ENCODE peak calls at places on chromosomes 12 and 14, in nine cellular contexts. One of them, this sample, is unnamed.

GRCh38 chr12:113221181-113221996 is at the start of gene TPCN1:
- DNase-seq in mammary epithelial cell: peak
- DNase-seq in stimulated activated CD4-positive, alpha-beta T cell treated with anti-CD3 and anti-CD28 coated beads, Interleukin-12 subunit alpha, Interleukin-12 subunit beta, amount 100 ng/mL, for 4 hours: peak
- DNase-seq in iPS-NIHi11: peak
- DNase-seq in GM20000: peak
- DNase-seq in AG09309: peak
- DNase-seq in fibroblast of the conjunctiva: peak
- DNase-seq in HEK293T: peak
- DNase-seq in RWPE1: peak
- DNase-seq in this sample: peak

GRCh38 chr12:68336754-68337343 is 4.7 kb upstream of the MDM1 start:
- DNase-seq in mammary epithelial cell: peak
- DNase-seq in stimulated activated CD4-positive, alpha-beta T cell treated with anti-CD3 and anti-CD28 coated beads, Interleukin-12 subunit alpha, Interleukin-12 subunit beta, amount 100 ng/mL, for 4 hours: no peak
- DNase-seq in iPS-NIHi11: no peak
- DNase-seq in GM20000: no peak
- DNase-seq in AG09309: no peak
- DNase-seq in fibroblast of the conjunctiva: no peak
- DNase-seq in HEK293T: no peak
- DNase-seq in RWPE1: peak
- DNase-seq in this sample: peak

GRCh38 chr12:21945002-21945401 is 3.8 kb upstream of the ABCC9 start:
- DNase-seq in mammary epithelial cell: no peak
- DNase-seq in stimulated activated CD4-positive, alpha-beta T cell treated with anti-CD3 and anti-CD28 coated beads, Interleukin-12 subunit alpha, Interleukin-12 subunit beta, amount 100 ng/mL, for 4 hours: no peak
- DNase-seq in iPS-NIHi11: no peak
- DNase-seq in GM20000: no peak
- DNase-seq in AG09309: no peak
- DNase-seq in fibroblast of the conjunctiva: no peak
- DNase-seq in HEK293T: no peak
- DNase-seq in RWPE1: no peak
- DNase-seq in this sample: no peak

GRCh38 chr12:15664491-15664890 is 124.7 kb downstream of the EPS8 start:
- DNase-seq in mammary epithelial cell: peak
- DNase-seq in stimulated activated CD4-positive, alpha-beta T cell treated with anti-CD3 and anti-CD28 coated beads, Interleukin-12 subunit alpha, Interleukin-12 subunit beta, amount 100 ng/mL, for 4 hours: no peak
- DNase-seq in iPS-NIHi11: no peak
- DNase-seq in GM20000: no peak
- DNase-seq in AG09309: no peak
- DNase-seq in fibroblast of the conjunctiva: no peak
- DNase-seq in HEK293T: no peak
- DNase-seq in RWPE1: peak
- DNase-seq in this sample: no peak

GRCh38 chr14:95065411-95065810 is 91.9 kb downstream of the DICER1 start:
- DNase-seq in mammary epithelial cell: no peak
- DNase-seq in stimulated activated CD4-positive, alpha-beta T cell treated with anti-CD3 and anti-CD28 coated beads, Interleukin-12 subunit alpha, Interleukin-12 subunit beta, amount 100 ng/mL, for 4 hours: no peak
- DNase-seq in iPS-NIHi11: no peak
- DNase-seq in GM20000: no peak
- DNase-seq in AG09309: no peak
- DNase-seq in fibroblast of the conjunctiva: no peak
- DNase-seq in HEK293T: no peak
- DNase-seq in RWPE1: no peak
- DNase-seq in this sample: no peak

GRCh38 chr12:62117041-62117440 is 143.2 kb upstream of the USP15 start:
- DNase-seq in mammary epithelial cell: no peak
- DNase-seq in stimulated activated CD4-positive, alpha-beta T cell treated with anti-CD3 and anti-CD28 coated beads, Interleukin-12 subunit alpha, Interleukin-12 subunit beta, amount 100 ng/mL, for 4 hours: no peak
- DNase-seq in iPS-NIHi11: no peak
- DNase-seq in GM20000: no peak
- DNase-seq in AG09309: no peak
- DNase-seq in fibroblast of the conjunctiva: no peak
- DNase-seq in HEK293T: no peak
- DNase-seq in RWPE1: no peak
- DNase-seq in this sample: no peak

GRCh38 chr14:77582511-77582910 is 33.9 kb downstream of the SPTLC2 start:
- DNase-seq in mammary epithelial cell: no peak
- DNase-seq in stimulated activated CD4-positive, alpha-beta T cell treated with anti-CD3 and anti-CD28 coated beads, Interleukin-12 subunit alpha, Interleukin-12 subunit beta, amount 100 ng/mL, for 4 hours: no peak
- DNase-seq in iPS-NIHi11: no peak
- DNase-seq in GM20000: no peak
- DNase-seq in AG09309: no peak
- DNase-seq in fibroblast of the conjunctiva: peak
- DNase-seq in HEK293T: no peak
- DNase-seq in RWPE1: no peak
- DNase-seq in this sample: no peak

GRCh38 chr14:92934196-92935085 is 11.5 kb downstream of the CHGA start:
- DNase-seq in mammary epithelial cell: no peak
- DNase-seq in stimulated activated CD4-positive, alpha-beta T cell treated with anti-CD3 and anti-CD28 coated beads, Interleukin-12 subunit alpha, Interleukin-12 subunit beta, amount 100 ng/mL, for 4 hours: no peak
- DNase-seq in iPS-NIHi11: no peak
- DNase-seq in GM20000: no peak
- DNase-seq in AG09309: no peak
- DNase-seq in fibroblast of the conjunctiva: no peak
- DNase-seq in HEK293T: no peak
- DNase-seq in RWPE1: no peak
- DNase-seq in this sample: no peak

GRCh38 chr14:72699852-72700257 is 194.0 kb downstream of the DPF3 start:
- DNase-seq in mammary epithelial cell: peak
- DNase-seq in stimulated activated CD4-positive, alpha-beta T cell treated with anti-CD3 and anti-CD28 coated beads, Interleukin-12 subunit alpha, Interleukin-12 subunit beta, amount 100 ng/mL, for 4 hours: no peak
- DNase-seq in iPS-NIHi11: no peak
- DNase-seq in GM20000: no peak
- DNase-seq in AG09309: peak
- DNase-seq in fibroblast of the conjunctiva: peak
- DNase-seq in HEK293T: no peak
- DNase-seq in RWPE1: no peak
- DNase-seq in this sample: peak

GRCh38 chr12:60977966-60978365 is 1282.2 kb upstream of the USP15 start:
- DNase-seq in mammary epithelial cell: peak
- DNase-seq in stimulated activated CD4-positive, alpha-beta T cell treated with anti-CD3 and anti-CD28 coated beads, Interleukin-12 subunit alpha, Interleukin-12 subunit beta, amount 100 ng/mL, for 4 hours: no peak
- DNase-seq in iPS-NIHi11: peak
- DNase-seq in GM20000: no peak
- DNase-seq in AG09309: no peak
- DNase-seq in fibroblast of the conjunctiva: no peak
- DNase-seq in HEK293T: peak
- DNase-seq in RWPE1: peak
- DNase-seq in this sample: no peak

GRCh38 chr12:87667378-87667777 is 361.8 kb downstream of the C12orf50 start:
- DNase-seq in mammary epithelial cell: peak
- DNase-seq in stimulated activated CD4-positive, alpha-beta T cell treated with anti-CD3 and anti-CD28 coated beads, Interleukin-12 subunit alpha, Interleukin-12 subunit beta, amount 100 ng/mL, for 4 hours: no peak
- DNase-seq in iPS-NIHi11: no peak
- DNase-seq in GM20000: no peak
- DNase-seq in AG09309: no peak
- DNase-seq in fibroblast of the conjunctiva: peak
- DNase-seq in HEK293T: no peak
- DNase-seq in RWPE1: peak
- DNase-seq in this sample: no peak

GRCh38 chr14:102279688-102280348 is 25.1 kb downstream of the MOK start:
- DNase-seq in mammary epithelial cell: peak
- DNase-seq in stimulated activated CD4-positive, alpha-beta T cell treated with anti-CD3 and anti-CD28 coated beads, Interleukin-12 subunit alpha, Interleukin-12 subunit beta, amount 100 ng/mL, for 4 hours: no peak
- DNase-seq in iPS-NIHi11: no peak
- DNase-seq in GM20000: no peak
- DNase-seq in AG09309: peak
- DNase-seq in fibroblast of the conjunctiva: peak
- DNase-seq in HEK293T: no peak
- DNase-seq in RWPE1: peak
- DNase-seq in this sample: peak

GRCh38 chr12:617304-617915 is 45.8 kb downstream of the NINJ2 start:
- DNase-seq in mammary epithelial cell: no peak
- DNase-seq in stimulated activated CD4-positive, alpha-beta T cell treated with anti-CD3 and anti-CD28 coated beads, Interleukin-12 subunit alpha, Interleukin-12 subunit beta, amount 100 ng/mL, for 4 hours: no peak
- DNase-seq in iPS-NIHi11: no peak
- DNase-seq in GM20000: no peak
- DNase-seq in AG09309: no peak
- DNase-seq in fibroblast of the conjunctiva: no peak
- DNase-seq in HEK293T: no peak
- DNase-seq in RWPE1: no peak
- DNase-seq in this sample: no peak

This sample was measured in foreskin keratinocyte.